ENCODE peak calls at places on chromosome 14, in six cellular contexts. V is heart left ventricle, Y is AG10803, G is cardiac fibroblast, D is fibroblast of pulmonary artery, A is adrenal gland. O is an unnamed sample.

GRCh38 chr14:101446387-101446969 is 114.8 kb upstream of the DIO3 start:
- DNase-seq in V (no peak), Y (no peak), G (no peak), D (no peak), A (no peak), O (no peak)

GRCh38 chr14:102594514-102595175 is 2.2 kb downstream of the RCOR1 start:
- DNase-seq in V (peak), Y (peak), G (peak), D (peak), A (peak), O (peak)

GRCh38 chr14:59346796-59347510 is 118.2 kb downstream of the GPR135 start:
- DNase-seq in V (no peak), Y (peak), G (peak), D (peak), A (no peak), O (no peak)

GRCh38 chr14:100015251-100015655 is 50.0 kb upstream of the EVL start:
- DNase-seq in V (no peak), Y (no peak), G (no peak), D (no peak), A (peak), O (no peak)

GRCh38 chr14:95222151-95222631 is 64.9 kb upstream of the DICER1 start:
- DNase-seq in V (no peak), Y (peak), G (peak), D (peak), A (no peak), O (peak)

GRCh38 chr14:61698216-61698980 is 3.1 kb downstream of the HIF1A start:
- DNase-seq in V (no peak), Y (no peak), G (peak), D (peak), A (no peak), O (no peak)

GRCh38 chr14:22432348-22432976 is 156.6 kb downstream of the DAD1 start:
- DNase-seq in V (peak), Y (peak), G (peak), D (peak), A (peak), O (peak)

GRCh38 chr14:59069455-59069854 is 119.0 kb upstream of the DAAM1 start:
- DNase-seq in V (no peak), Y (no peak), G (no peak), D (no peak), A (no peak), O (no peak)

GRCh38 chr14:50311337-50311973 is 574 bp downstream of the L2HGDH start:
- DNase-seq in V (no peak), Y (no peak), G (peak), D (no peak), A (peak), O (no peak)

GRCh38 chr14:91416744-91417133 is 881 bp downstream of the CCDC88C start:
- DNase-seq in V (peak), Y (no peak), G (no peak), D (no peak), A (no peak), O (no peak)
- H3K4me3 ChIP-seq in V (peak), Y (no peak), G (no peak), D (peak), A (no peak), O (peak)

DNA sequence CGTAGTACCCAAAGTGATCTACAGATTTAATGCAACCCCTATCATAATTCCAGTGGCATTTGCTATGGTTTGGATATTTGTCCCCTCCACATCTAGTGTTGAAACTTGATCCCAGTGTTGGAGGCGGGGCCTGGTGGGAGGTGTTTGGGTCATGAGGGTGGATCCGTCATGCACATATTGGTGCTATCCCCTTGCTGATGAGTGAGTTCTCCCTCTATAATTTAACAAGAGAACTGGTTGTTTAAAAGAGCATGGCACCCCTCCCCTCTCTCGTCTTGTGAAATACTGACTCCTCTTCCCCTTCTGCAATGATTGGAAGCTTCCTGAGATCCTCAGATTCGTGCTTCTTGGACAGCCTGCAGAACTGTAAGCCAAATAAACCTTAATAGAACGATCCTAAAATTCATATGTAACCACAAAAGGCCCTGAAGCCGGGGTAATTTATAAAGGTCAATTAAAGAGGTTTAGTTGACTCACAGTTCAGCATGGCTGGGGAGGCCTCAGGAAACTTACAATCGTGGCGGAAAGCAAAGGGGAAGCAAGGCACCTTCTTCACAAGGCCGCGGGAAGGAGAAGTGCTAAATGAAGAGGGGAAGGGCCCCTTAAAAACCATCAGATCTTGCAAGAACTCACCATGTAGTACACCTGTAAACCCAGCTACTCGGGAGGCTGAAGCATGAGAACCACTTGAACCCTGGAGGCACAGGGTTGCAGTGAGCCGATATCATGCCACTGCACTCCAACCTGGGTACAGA is 41.2 kb downstream of the SLC39A9 start:
- DNase-seq in V (no peak), Y (no peak), G (no peak), D (no peak), A (no peak), O (no peak)
- H3K4me3 ChIP-seq in V (no peak), Y (no peak), G (no peak), D (no peak), A (no peak), O (no peak)

GRCh38 chr14:94009767-94010166 is 12.7 kb downstream of the CCDC197 start:
- DNase-seq in V (no peak), Y (peak), G (peak), D (peak), A (no peak), O (no peak)
- H3K4me3 ChIP-seq in V (no peak), Y (no peak), G (no peak), D (no peak), A (no peak), O (no peak)

DNA sequence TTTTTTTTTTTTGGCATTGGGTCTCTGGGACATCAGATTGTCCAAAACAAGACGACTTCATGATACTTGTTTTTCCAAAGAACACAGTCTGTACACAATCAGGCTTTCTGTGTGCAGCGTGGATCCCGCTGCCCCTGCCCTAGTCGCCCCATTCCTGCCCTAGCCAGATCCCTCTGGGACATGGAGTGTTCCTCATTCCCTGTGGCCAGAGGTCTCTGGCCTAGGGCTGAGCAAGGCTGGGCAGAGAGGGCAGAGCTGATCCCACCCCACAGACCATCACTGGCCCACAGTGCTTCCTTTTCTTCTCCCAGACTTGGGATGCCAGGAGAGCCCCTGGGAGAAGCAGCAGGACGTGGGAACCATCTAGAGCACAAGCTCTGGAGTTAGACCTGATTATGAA is 20.9 kb upstream of the EIF2B2 start:
- DNase-seq in V (no peak), Y (no peak), G (no peak), D (no peak), A (no peak), O (no peak)
- H3K4me3 ChIP-seq in V (no peak), Y (no peak), G (no peak), D (no peak), A (no peak), O (no peak)

GRCh38 chr14:75578786-75579781 is 664 bp downstream of the FLVCR2 start:
- DNase-seq in V (no peak), Y (peak), G (peak), D (peak), A (peak), O (peak)

GRCh38 chr14:75577090-75577489 is 1.3 kb upstream of the FLVCR2 start:
- DNase-seq in V (no peak), Y (no peak), G (no peak), D (no peak), A (no peak), O (no peak)

GRCh38 chr14:75578099-75578785 is at the start of gene FLVCR2:
- DNase-seq in V (peak), Y (peak), G (peak), D (peak), A (peak), O (peak)

GRCh38 chr14:75577724-75578098 is 709 bp upstream of the FLVCR2 start:
- DNase-seq in V (peak), Y (peak), G (peak), D (peak), A (peak), O (peak)

GRCh38 chr14:75579882-75580281 is 1.5 kb downstream of the FLVCR2 start:
- DNase-seq in V (peak), Y (no peak), G (peak), D (peak), A (peak), O (no peak)
- H3K4me3 ChIP-seq in V (no peak), Y (no peak), G (peak), D (no peak), A (no peak), O (peak)

GRCh38 chr14:91398707-91399106 is 18.9 kb downstream of the CCDC88C start:
- DNase-seq in V (no peak), Y (no peak), G (no peak), D (no peak), A (no peak), O (no peak)
- H3K4me3 ChIP-seq in V (no peak), Y (no peak), G (no peak), D (no peak), A (no peak), O (no peak)